ENCODE peak calls at places on chromosomes 4 and X, in eight cellular contexts. One of them, this sample, is unnamed.

GRCh38 chr4:184123009-184123408 is 94.7 kb downstream of the ENPP6 start:
- DNase-seq in upper lobe of right lung: no peak
- DNase-seq in T-helper 9 cell: no peak
- DNase-seq in activated CD4-positive, alpha-beta T cell treated with anti-CD3 and anti-CD28 coated beads, Interleukin-2, amount 10 ng/mL, durations not matched to agents 7 days and 5 days: no peak
- DNase-seq in stimulated activated CD8-positive, alpha-beta memory T cell treated with anti-CD3 and anti-CD28 coated beads, Interleukin-4, amount 100 ng/mL, for 48 hours: no peak
- DNase-seq in ACHN: no peak
- DNase-seq in endothelial cell: no peak
- DNase-seq in pons: no peak
- DNase-seq in this sample: no peak

GRCh38 chr4:184953421-184953820 is 64.9 kb upstream of the HELT start:
- DNase-seq in upper lobe of right lung: no peak
- DNase-seq in T-helper 9 cell: no peak
- DNase-seq in activated CD4-positive, alpha-beta T cell treated with anti-CD3 and anti-CD28 coated beads, Interleukin-2, amount 10 ng/mL, durations not matched to agents 7 days and 5 days: no peak
- DNase-seq in stimulated activated CD8-positive, alpha-beta memory T cell treated with anti-CD3 and anti-CD28 coated beads, Interleukin-4, amount 100 ng/mL, for 48 hours: no peak
- DNase-seq in ACHN: no peak
- DNase-seq in endothelial cell: no peak
- DNase-seq in pons: no peak
- DNase-seq in this sample: no peak

GRCh38 chrX:69153060-69153730 is 12.1 kb downstream of the PJA1 start:
- DNase-seq in upper lobe of right lung: no peak
- DNase-seq in T-helper 9 cell: no peak
- DNase-seq in activated CD4-positive, alpha-beta T cell treated with anti-CD3 and anti-CD28 coated beads, Interleukin-2, amount 10 ng/mL, durations not matched to agents 7 days and 5 days: no peak
- DNase-seq in stimulated activated CD8-positive, alpha-beta memory T cell treated with anti-CD3 and anti-CD28 coated beads, Interleukin-4, amount 100 ng/mL, for 48 hours: no peak
- DNase-seq in ACHN: no peak
- DNase-seq in endothelial cell: no peak
- DNase-seq in pons: peak
- DNase-seq in this sample: no peak

GRCh38 chr4:6856391-6856790 is 53.2 kb upstream of the TBC1D14 start:
- DNase-seq in upper lobe of right lung: no peak
- DNase-seq in T-helper 9 cell: no peak
- DNase-seq in activated CD4-positive, alpha-beta T cell treated with anti-CD3 and anti-CD28 coated beads, Interleukin-2, amount 10 ng/mL, durations not matched to agents 7 days and 5 days: no peak
- DNase-seq in stimulated activated CD8-positive, alpha-beta memory T cell treated with anti-CD3 and anti-CD28 coated beads, Interleukin-4, amount 100 ng/mL, for 48 hours: no peak
- DNase-seq in ACHN: no peak
- DNase-seq in endothelial cell: no peak
- DNase-seq in pons: no peak
- DNase-seq in this sample: no peak

GRCh38 chr4:94160774-94161173 is 46.9 kb upstream of the SMARCAD1 start:
- DNase-seq in upper lobe of right lung: no peak
- DNase-seq in T-helper 9 cell: no peak
- DNase-seq in activated CD4-positive, alpha-beta T cell treated with anti-CD3 and anti-CD28 coated beads, Interleukin-2, amount 10 ng/mL, durations not matched to agents 7 days and 5 days: no peak
- DNase-seq in stimulated activated CD8-positive, alpha-beta memory T cell treated with anti-CD3 and anti-CD28 coated beads, Interleukin-4, amount 100 ng/mL, for 48 hours: no peak
- DNase-seq in ACHN: no peak
- DNase-seq in endothelial cell: no peak
- DNase-seq in pons: no peak
- DNase-seq in this sample: no peak

GRCh38 chrX:20412871-20413486 is 146.3 kb upstream of the RPS6KA3 start:
- DNase-seq in upper lobe of right lung: no peak
- DNase-seq in T-helper 9 cell: peak
- DNase-seq in activated CD4-positive, alpha-beta T cell treated with anti-CD3 and anti-CD28 coated beads, Interleukin-2, amount 10 ng/mL, durations not matched to agents 7 days and 5 days: peak
- DNase-seq in stimulated activated CD8-positive, alpha-beta memory T cell treated with anti-CD3 and anti-CD28 coated beads, Interleukin-4, amount 100 ng/mL, for 48 hours: peak
- DNase-seq in ACHN: no peak
- DNase-seq in endothelial cell: no peak
- DNase-seq in pons: peak
- DNase-seq in this sample: no peak

GRCh38 chr4:25953740-25954139 is 39.7 kb downstream of the SMIM20 start:
- DNase-seq in upper lobe of right lung: no peak
- DNase-seq in T-helper 9 cell: no peak
- DNase-seq in activated CD4-positive, alpha-beta T cell treated with anti-CD3 and anti-CD28 coated beads, Interleukin-2, amount 10 ng/mL, durations not matched to agents 7 days and 5 days: no peak
- DNase-seq in stimulated activated CD8-positive, alpha-beta memory T cell treated with anti-CD3 and anti-CD28 coated beads, Interleukin-4, amount 100 ng/mL, for 48 hours: no peak
- DNase-seq in ACHN: no peak
- DNase-seq in endothelial cell: no peak
- DNase-seq in pons: no peak
- DNase-seq in this sample: no peak

GRCh38 chr4:141046255-141046654 is 87.0 kb downstream of the RNF150 start:
- DNase-seq in upper lobe of right lung: no peak
- DNase-seq in T-helper 9 cell: no peak
- DNase-seq in activated CD4-positive, alpha-beta T cell treated with anti-CD3 and anti-CD28 coated beads, Interleukin-2, amount 10 ng/mL, durations not matched to agents 7 days and 5 days: no peak
- DNase-seq in stimulated activated CD8-positive, alpha-beta memory T cell treated with anti-CD3 and anti-CD28 coated beads, Interleukin-4, amount 100 ng/mL, for 48 hours: no peak
- DNase-seq in ACHN: no peak
- DNase-seq in endothelial cell: no peak
- DNase-seq in pons: no peak
- DNase-seq in this sample: no peak

GRCh38 chrX:24081661-24082154 is 27.0 kb downstream of the EIF2S3 start:
- DNase-seq in upper lobe of right lung: peak
- DNase-seq in T-helper 9 cell: peak
- DNase-seq in activated CD4-positive, alpha-beta T cell treated with anti-CD3 and anti-CD28 coated beads, Interleukin-2, amount 10 ng/mL, durations not matched to agents 7 days and 5 days: peak
- DNase-seq in stimulated activated CD8-positive, alpha-beta memory T cell treated with anti-CD3 and anti-CD28 coated beads, Interleukin-4, amount 100 ng/mL, for 48 hours: peak
- DNase-seq in ACHN: peak
- DNase-seq in endothelial cell: peak
- DNase-seq in pons: peak
- DNase-seq in this sample: no peak

GRCh38 chr4:108001540-108001939 is 11.9 kb downstream of the HADH start:
- DNase-seq in upper lobe of right lung: no peak
- DNase-seq in T-helper 9 cell: no peak
- DNase-seq in activated CD4-positive, alpha-beta T cell treated with anti-CD3 and anti-CD28 coated beads, Interleukin-2, amount 10 ng/mL, durations not matched to agents 7 days and 5 days: no peak
- DNase-seq in stimulated activated CD8-positive, alpha-beta memory T cell treated with anti-CD3 and anti-CD28 coated beads, Interleukin-4, amount 100 ng/mL, for 48 hours: no peak
- DNase-seq in ACHN: no peak
- DNase-seq in endothelial cell: no peak
- DNase-seq in pons: no peak
- DNase-seq in this sample: no peak

GRCh38 chr4:173182403-173182802 is 13.8 kb downstream of the GALNT7 start:
- DNase-seq in upper lobe of right lung: no peak
- DNase-seq in T-helper 9 cell: no peak
- DNase-seq in activated CD4-positive, alpha-beta T cell treated with anti-CD3 and anti-CD28 coated beads, Interleukin-2, amount 10 ng/mL, durations not matched to agents 7 days and 5 days: no peak
- DNase-seq in stimulated activated CD8-positive, alpha-beta memory T cell treated with anti-CD3 and anti-CD28 coated beads, Interleukin-4, amount 100 ng/mL, for 48 hours: no peak
- DNase-seq in ACHN: peak
- DNase-seq in endothelial cell: no peak
- DNase-seq in pons: no peak
- DNase-seq in this sample: no peak

GRCh38 chr4:6509587-6509986 is 37.2 kb upstream of the PPP2R2C start:
- DNase-seq in upper lobe of right lung: peak
- DNase-seq in T-helper 9 cell: no peak
- DNase-seq in activated CD4-positive, alpha-beta T cell treated with anti-CD3 and anti-CD28 coated beads, Interleukin-2, amount 10 ng/mL, durations not matched to agents 7 days and 5 days: peak
- DNase-seq in stimulated activated CD8-positive, alpha-beta memory T cell treated with anti-CD3 and anti-CD28 coated beads, Interleukin-4, amount 100 ng/mL, for 48 hours: no peak
- DNase-seq in ACHN: no peak
- DNase-seq in endothelial cell: no peak
- DNase-seq in pons: no peak
- DNase-seq in this sample: no peak

GRCh38 chr4:19982556-19982955 is 269.1 kb upstream of the SLIT2 start:
- DNase-seq in upper lobe of right lung: no peak
- DNase-seq in T-helper 9 cell: no peak
- DNase-seq in activated CD4-positive, alpha-beta T cell treated with anti-CD3 and anti-CD28 coated beads, Interleukin-2, amount 10 ng/mL, durations not matched to agents 7 days and 5 days: no peak
- DNase-seq in stimulated activated CD8-positive, alpha-beta memory T cell treated with anti-CD3 and anti-CD28 coated beads, Interleukin-4, amount 100 ng/mL, for 48 hours: no peak
- DNase-seq in ACHN: no peak
- DNase-seq in endothelial cell: no peak
- DNase-seq in pons: no peak
- DNase-seq in this sample: no peak

GRCh38 chr4:127622621-127622922 is 10.2 kb upstream of the INTU start:
- DNase-seq in upper lobe of right lung: no peak
- DNase-seq in T-helper 9 cell: no peak
- DNase-seq in activated CD4-positive, alpha-beta T cell treated with anti-CD3 and anti-CD28 coated beads, Interleukin-2, amount 10 ng/mL, durations not matched to agents 7 days and 5 days: no peak
- DNase-seq in stimulated activated CD8-positive, alpha-beta memory T cell treated with anti-CD3 and anti-CD28 coated beads, Interleukin-4, amount 100 ng/mL, for 48 hours: peak
- DNase-seq in ACHN: no peak
- DNase-seq in endothelial cell: no peak
- DNase-seq in pons: no peak
- DNase-seq in this sample: peak

GRCh38 chr4:148200960-148201359 is 241.3 kb downstream of the NR3C2 start:
- DNase-seq in upper lobe of right lung: no peak
- DNase-seq in T-helper 9 cell: no peak
- DNase-seq in activated CD4-positive, alpha-beta T cell treated with anti-CD3 and anti-CD28 coated beads, Interleukin-2, amount 10 ng/mL, durations not matched to agents 7 days and 5 days: no peak
- DNase-seq in stimulated activated CD8-positive, alpha-beta memory T cell treated with anti-CD3 and anti-CD28 coated beads, Interleukin-4, amount 100 ng/mL, for 48 hours: no peak
- DNase-seq in ACHN: no peak
- DNase-seq in endothelial cell: no peak
- DNase-seq in pons: no peak
- DNase-seq in this sample: no peak

GRCh38 chrX:67328496-67328895 is 215.3 kb upstream of the AR start:
- DNase-seq in upper lobe of right lung: no peak
- DNase-seq in T-helper 9 cell: no peak
- DNase-seq in activated CD4-positive, alpha-beta T cell treated with anti-CD3 and anti-CD28 coated beads, Interleukin-2, amount 10 ng/mL, durations not matched to agents 7 days and 5 days: no peak
- DNase-seq in stimulated activated CD8-positive, alpha-beta memory T cell treated with anti-CD3 and anti-CD28 coated beads, Interleukin-4, amount 100 ng/mL, for 48 hours: no peak
- DNase-seq in ACHN: no peak
- DNase-seq in endothelial cell: no peak
- DNase-seq in pons: no peak
- DNase-seq in this sample: no peak

GRCh38 chr4:1040344-1041146 is 29.1 kb downstream of the FGFRL1 start:
- DNase-seq in upper lobe of right lung: no peak
- DNase-seq in T-helper 9 cell: no peak
- DNase-seq in activated CD4-positive, alpha-beta T cell treated with anti-CD3 and anti-CD28 coated beads, Interleukin-2, amount 10 ng/mL, durations not matched to agents 7 days and 5 days: no peak
- DNase-seq in stimulated activated CD8-positive, alpha-beta memory T cell treated with anti-CD3 and anti-CD28 coated beads, Interleukin-4, amount 100 ng/mL, for 48 hours: no peak
- DNase-seq in ACHN: no peak
- DNase-seq in endothelial cell: no peak
- DNase-seq in pons: no peak
- DNase-seq in this sample: no peak

GRCh38 chrX:105975382-105975781 is 63.1 kb downstream of the SERPINA7 start:
- DNase-seq in upper lobe of right lung: no peak
- DNase-seq in T-helper 9 cell: no peak
- DNase-seq in activated CD4-positive, alpha-beta T cell treated with anti-CD3 and anti-CD28 coated beads, Interleukin-2, amount 10 ng/mL, durations not matched to agents 7 days and 5 days: no peak
- DNase-seq in stimulated activated CD8-positive, alpha-beta memory T cell treated with anti-CD3 and anti-CD28 coated beads, Interleukin-4, amount 100 ng/mL, for 48 hours: no peak
- DNase-seq in ACHN: peak
- DNase-seq in endothelial cell: no peak
- DNase-seq in pons: peak
- DNase-seq in this sample: no peak

GRCh38 chr4:877502-877901 is 51.6 kb upstream of the CPLX1 start:
- DNase-seq in upper lobe of right lung: no peak
- DNase-seq in T-helper 9 cell: no peak
- DNase-seq in activated CD4-positive, alpha-beta T cell treated with anti-CD3 and anti-CD28 coated beads, Interleukin-2, amount 10 ng/mL, durations not matched to agents 7 days and 5 days: no peak
- DNase-seq in stimulated activated CD8-positive, alpha-beta memory T cell treated with anti-CD3 and anti-CD28 coated beads, Interleukin-4, amount 100 ng/mL, for 48 hours: no peak
- DNase-seq in ACHN: no peak
- DNase-seq in endothelial cell: no peak
- DNase-seq in pons: no peak
- DNase-seq in this sample: no peak

GRCh38 chrX:151703487-151703886 is 8.2 kb downstream of the PRRG3 start:
- DNase-seq in upper lobe of right lung: no peak
- DNase-seq in T-helper 9 cell: no peak
- DNase-seq in activated CD4-positive, alpha-beta T cell treated with anti-CD3 and anti-CD28 coated beads, Interleukin-2, amount 10 ng/mL, durations not matched to agents 7 days and 5 days: no peak
- DNase-seq in stimulated activated CD8-positive, alpha-beta memory T cell treated with anti-CD3 and anti-CD28 coated beads, Interleukin-4, amount 100 ng/mL, for 48 hours: no peak
- DNase-seq in ACHN: no peak
- DNase-seq in endothelial cell: no peak
- DNase-seq in pons: no peak
- DNase-seq in this sample: no peak

GRCh38 chr4:113899260-113900177 is 79.9 kb downstream of the ARSJ start:
- DNase-seq in upper lobe of right lung: no peak
- DNase-seq in T-helper 9 cell: peak
- DNase-seq in activated CD4-positive, alpha-beta T cell treated with anti-CD3 and anti-CD28 coated beads, Interleukin-2, amount 10 ng/mL, durations not matched to agents 7 days and 5 days: peak
- DNase-seq in stimulated activated CD8-positive, alpha-beta memory T cell treated with anti-CD3 and anti-CD28 coated beads, Interleukin-4, amount 100 ng/mL, for 48 hours: no peak
- DNase-seq in ACHN: no peak
- DNase-seq in endothelial cell: no peak
- DNase-seq in pons: no peak
- DNase-seq in this sample: no peak

GRCh38 chr4:68773699-68774098 is 42.1 kb upstream of the UGT2B10 start:
- DNase-seq in upper lobe of right lung: no peak
- DNase-seq in T-helper 9 cell: no peak
- DNase-seq in activated CD4-positive, alpha-beta T cell treated with anti-CD3 and anti-CD28 coated beads, Interleukin-2, amount 10 ng/mL, durations not matched to agents 7 days and 5 days: no peak
- DNase-seq in stimulated activated CD8-positive, alpha-beta memory T cell treated with anti-CD3 and anti-CD28 coated beads, Interleukin-4, amount 100 ng/mL, for 48 hours: no peak
- DNase-seq in ACHN: no peak
- DNase-seq in endothelial cell: no peak
- DNase-seq in pons: no peak
- DNase-seq in this sample: no peak

GRCh38 chrX:40952855-40953254 is 132.4 kb upstream of the USP9X start:
- DNase-seq in upper lobe of right lung: no peak
- DNase-seq in T-helper 9 cell: no peak
- DNase-seq in activated CD4-positive, alpha-beta T cell treated with anti-CD3 and anti-CD28 coated beads, Interleukin-2, amount 10 ng/mL, durations not matched to agents 7 days and 5 days: peak
- DNase-seq in stimulated activated CD8-positive, alpha-beta memory T cell treated with anti-CD3 and anti-CD28 coated beads, Interleukin-4, amount 100 ng/mL, for 48 hours: no peak
- DNase-seq in ACHN: peak
- DNase-seq in endothelial cell: no peak
- DNase-seq in pons: no peak
- DNase-seq in this sample: no peak

GRCh38 chrX:41406211-41406610 is 40.9 kb upstream of the NYX start:
- DNase-seq in upper lobe of right lung: no peak
- DNase-seq in T-helper 9 cell: no peak
- DNase-seq in activated CD4-positive, alpha-beta T cell treated with anti-CD3 and anti-CD28 coated beads, Interleukin-2, amount 10 ng/mL, durations not matched to agents 7 days and 5 days: no peak
- DNase-seq in stimulated activated CD8-positive, alpha-beta memory T cell treated with anti-CD3 and anti-CD28 coated beads, Interleukin-4, amount 100 ng/mL, for 48 hours: no peak
- DNase-seq in ACHN: no peak
- DNase-seq in endothelial cell: no peak
- DNase-seq in pons: no peak
- DNase-seq in this sample: no peak

GRCh38 chr4:108270466-108271450 is 102.0 kb upstream of the LEF1 start:
- DNase-seq in upper lobe of right lung: no peak
- DNase-seq in T-helper 9 cell: no peak
- DNase-seq in activated CD4-positive, alpha-beta T cell treated with anti-CD3 and anti-CD28 coated beads, Interleukin-2, amount 10 ng/mL, durations not matched to agents 7 days and 5 days: no peak
- DNase-seq in stimulated activated CD8-positive, alpha-beta memory T cell treated with anti-CD3 and anti-CD28 coated beads, Interleukin-4, amount 100 ng/mL, for 48 hours: no peak
- DNase-seq in ACHN: no peak
- DNase-seq in endothelial cell: no peak
- DNase-seq in pons: no peak
- DNase-seq in this sample: no peak

GRCh38 chrX:139881130-139881529 is 51.7 kb downstream of the ATP11C start:
- DNase-seq in upper lobe of right lung: no peak
- DNase-seq in T-helper 9 cell: no peak
- DNase-seq in activated CD4-positive, alpha-beta T cell treated with anti-CD3 and anti-CD28 coated beads, Interleukin-2, amount 10 ng/mL, durations not matched to agents 7 days and 5 days: no peak
- DNase-seq in stimulated activated CD8-positive, alpha-beta memory T cell treated with anti-CD3 and anti-CD28 coated beads, Interleukin-4, amount 100 ng/mL, for 48 hours: no peak
- DNase-seq in ACHN: no peak
- DNase-seq in endothelial cell: no peak
- DNase-seq in pons: no peak
- DNase-seq in this sample: no peak

GRCh38 chr4:66266035-66266434 is 595.7 kb upstream of the EPHA5 start:
- DNase-seq in upper lobe of right lung: no peak
- DNase-seq in T-helper 9 cell: no peak
- DNase-seq in activated CD4-positive, alpha-beta T cell treated with anti-CD3 and anti-CD28 coated beads, Interleukin-2, amount 10 ng/mL, durations not matched to agents 7 days and 5 days: no peak
- DNase-seq in stimulated activated CD8-positive, alpha-beta memory T cell treated with anti-CD3 and anti-CD28 coated beads, Interleukin-4, amount 100 ng/mL, for 48 hours: no peak
- DNase-seq in ACHN: no peak
- DNase-seq in endothelial cell: no peak
- DNase-seq in pons: no peak
- DNase-seq in this sample: no peak

GRCh38 chrX:36950495-36951253 is 57.5 kb upstream of the FAM47C start:
- DNase-seq in upper lobe of right lung: no peak
- DNase-seq in T-helper 9 cell: no peak
- DNase-seq in activated CD4-positive, alpha-beta T cell treated with anti-CD3 and anti-CD28 coated beads, Interleukin-2, amount 10 ng/mL, durations not matched to agents 7 days and 5 days: no peak
- DNase-seq in stimulated activated CD8-positive, alpha-beta memory T cell treated with anti-CD3 and anti-CD28 coated beads, Interleukin-4, amount 100 ng/mL, for 48 hours: no peak
- DNase-seq in ACHN: no peak
- DNase-seq in endothelial cell: no peak
- DNase-seq in pons: no peak
- DNase-seq in this sample: no peak

GRCh38 chrX:17669891-17670290 is 67.4 kb upstream of the SCML1 start:
- DNase-seq in upper lobe of right lung: no peak
- DNase-seq in T-helper 9 cell: no peak
- DNase-seq in activated CD4-positive, alpha-beta T cell treated with anti-CD3 and anti-CD28 coated beads, Interleukin-2, amount 10 ng/mL, durations not matched to agents 7 days and 5 days: no peak
- DNase-seq in stimulated activated CD8-positive, alpha-beta memory T cell treated with anti-CD3 and anti-CD28 coated beads, Interleukin-4, amount 100 ng/mL, for 48 hours: no peak
- DNase-seq in ACHN: no peak
- DNase-seq in endothelial cell: no peak
- DNase-seq in pons: peak
- DNase-seq in this sample: no peak

GRCh38 chr4:140757220-140757607 is 1.0 kb upstream of the TBC1D9 start:
- DNase-seq in upper lobe of right lung: no peak
- DNase-seq in T-helper 9 cell: no peak
- DNase-seq in activated CD4-positive, alpha-beta T cell treated with anti-CD3 and anti-CD28 coated beads, Interleukin-2, amount 10 ng/mL, durations not matched to agents 7 days and 5 days: no peak
- DNase-seq in stimulated activated CD8-positive, alpha-beta memory T cell treated with anti-CD3 and anti-CD28 coated beads, Interleukin-4, amount 100 ng/mL, for 48 hours: no peak
- DNase-seq in ACHN: peak
- DNase-seq in endothelial cell: no peak
- DNase-seq in pons: no peak
- DNase-seq in this sample: no peak

GRCh38 chr4:112038861-112039260 is 106.4 kb upstream of the FAM241A start:
- DNase-seq in upper lobe of right lung: no peak
- DNase-seq in T-helper 9 cell: no peak
- DNase-seq in activated CD4-positive, alpha-beta T cell treated with anti-CD3 and anti-CD28 coated beads, Interleukin-2, amount 10 ng/mL, durations not matched to agents 7 days and 5 days: no peak
- DNase-seq in stimulated activated CD8-positive, alpha-beta memory T cell treated with anti-CD3 and anti-CD28 coated beads, Interleukin-4, amount 100 ng/mL, for 48 hours: no peak
- DNase-seq in ACHN: no peak
- DNase-seq in endothelial cell: no peak
- DNase-seq in pons: no peak
- DNase-seq in this sample: no peak

GRCh38 chr4:8645753-8646124 is 53.2 kb downstream of the CPZ start:
- DNase-seq in upper lobe of right lung: peak
- DNase-seq in T-helper 9 cell: no peak
- DNase-seq in activated CD4-positive, alpha-beta T cell treated with anti-CD3 and anti-CD28 coated beads, Interleukin-2, amount 10 ng/mL, durations not matched to agents 7 days and 5 days: no peak
- DNase-seq in stimulated activated CD8-positive, alpha-beta memory T cell treated with anti-CD3 and anti-CD28 coated beads, Interleukin-4, amount 100 ng/mL, for 48 hours: no peak
- DNase-seq in ACHN: no peak
- DNase-seq in endothelial cell: no peak
- DNase-seq in pons: no peak
- DNase-seq in this sample: no peak